ENCODE peak calls at places on chromosomes 5 and 9, in four cellular contexts. A, B, Q and K are unnamed samples.

GRCh38 chr5:95973793-95974325 is 12.2 kb upstream of the ELL2 start:
- DNase-seq in A (peak; percentile 86), B (peak; percentile 62), Q (no peak), K (no peak)

GRCh38 chr5:3265936-3266335 is 329.7 kb upstream of the IRX1 start:
- DNase-seq in A (no peak), B (no peak), Q (no peak), K (no peak)

GRCh38 chr5:112253478-112254250 is 165.4 kb downstream of the EPB41L4A start:
- DNase-seq in A (no peak), B (no peak), Q (no peak), K (peak; percentile 89)

GRCh38 chr9:37555786-37556185 is 20.4 kb downstream of the FBXO10 start:
- DNase-seq in A (peak; percentile 20), B (no peak), Q (no peak), K (no peak)

GRCh38 chr9:85081963-85082362 is 412.4 kb downstream of the NTRK2 start:
- DNase-seq in A (no peak), B (no peak), Q (no peak), K (no peak)

GRCh38 chr9:38338359-38339014 is 54.0 kb upstream of the ALDH1B1 start:
- DNase-seq in A (no peak), B (no peak), Q (no peak), K (no peak)

GRCh38 chr5:110727025-110727314 is 499 bp upstream of the TMEM232 start:
- DNase-seq in A (no peak), B (no peak), Q (no peak), K (no peak)

GRCh38 chr5:109711681-109712080 is 22.0 kb downstream of the MAN2A1 start:
- DNase-seq in A (no peak), B (no peak), Q (no peak), K (no peak)

GRCh38 chr5:179818746-179819295 is 1.9 kb upstream of the SQSTM1 start:
- DNase-seq in A (peak; percentile 96), B (peak; percentile 97), Q (peak; percentile 98), K (peak; percentile 99)

GRCh38 chr5:10401499-10401898 is 40.2 kb upstream of the ROPN1L start:
- DNase-seq in A (peak; percentile 84), B (no peak), Q (no peak), K (no peak)

GRCh38 chr5:108625654-108626053 is 122.0 kb upstream of the FER start:
- DNase-seq in A (no peak), B (no peak), Q (no peak), K (no peak)

GRCh38 chr5:167639213-167639612 is 652.2 kb upstream of the WWC1 start:
- DNase-seq in A (peak; percentile 79), B (no peak), Q (no peak), K (peak; percentile 33)

GRCh38 chr9:111851536-111851935 is 45.1 kb upstream of the UGCG start:
- DNase-seq in A (no peak), B (no peak), Q (no peak), K (peak; percentile 96)

GRCh38 chr5:128201065-128201926 is 117.7 kb downstream of the SLC12A2 start:
- DNase-seq in A (peak; percentile 56), B (peak; percentile 86), Q (peak; percentile 83), K (peak; percentile 81)
- TF ChIP-seq CTCF in A (peak; percentile 85), B (peak; percentile 87), Q (peak; percentile 88), K (peak; percentile 95)

GRCh38 chr9:128191406-128192046 is at the start of gene CIZ1:
- DNase-seq in A (peak; percentile 79), B (peak; percentile 96), Q (peak; percentile 82), K (peak; percentile 74)
- TF ChIP-seq CTCF in A (peak; percentile 54), B (peak; percentile 93), Q (peak; percentile 68), K (peak; percentile 76)

DNA sequence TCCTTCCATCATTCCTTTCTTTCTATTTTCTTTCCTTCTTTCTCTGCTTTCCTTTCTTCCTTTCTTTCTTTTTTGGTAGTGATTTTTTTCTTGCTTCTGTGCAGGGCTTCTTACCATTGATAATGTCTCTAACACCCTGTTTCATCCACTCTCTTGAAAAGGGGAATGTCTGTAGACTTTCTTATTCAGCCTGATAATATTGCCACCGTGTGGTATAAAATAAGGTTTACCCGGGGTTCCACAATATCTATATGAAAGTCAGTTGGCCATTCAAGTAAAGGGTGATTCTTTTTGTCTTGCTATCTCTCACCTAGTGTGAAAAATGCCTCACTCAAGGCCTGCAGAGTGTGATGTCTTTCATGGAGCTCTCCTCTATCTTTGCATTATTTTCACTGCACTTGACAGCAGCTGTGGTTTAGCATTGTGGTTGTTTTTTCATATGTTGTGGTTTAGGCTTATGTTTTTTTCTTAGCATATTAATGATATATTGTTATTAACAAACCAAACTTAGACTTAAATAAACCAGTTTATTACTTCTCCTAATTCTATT is 153.9 kb downstream of the CSNK1G3 start:
- DNase-seq in A (no peak), B (no peak), Q (no peak), K (no peak)
- TF ChIP-seq CTCF in A (no peak), B (no peak), Q (no peak), K (no peak)

GRCh38 chr5:140869555-140869886 is 764 bp downstream of the PCDHA11 start:
- DNase-seq in A (no peak), B (no peak), Q (no peak), K (no peak)
- TF ChIP-seq CTCF in A (no peak), B (no peak), Q (no peak), K (no peak)

GRCh38 chr5:1376921-1377320 is 32.0 kb upstream of the CLPTM1L start:
- DNase-seq in A (no peak), B (no peak), Q (peak; percentile 9), K (no peak)
- TF ChIP-seq CTCF in A (no peak), B (no peak), Q (no peak), K (no peak)

GRCh38 chr5:61603211-61603908 is 271.3 kb downstream of the ZSWIM6 start:
- DNase-seq in A (no peak), B (no peak), Q (no peak), K (peak; percentile 23)
- TF ChIP-seq CTCF in A (no peak), B (no peak), Q (no peak), K (no peak)